ENCODE peak calls at places on chromosome 1, in five cellular contexts. E is DND-41, C is GM13977, J is uterus, D is GM23248. Y is an unnamed sample.

GRCh38 chr1:88685239-88685604 is 1.1 kb downstream of the PKN2 start:
- DNase-seq in E (no peak), C (no peak), J (no peak), D (peak; percentile 36), Y (no peak)

GRCh38 chr1:51729824-51730284 is 113.0 kb downstream of the OSBPL9 start:
- DNase-seq in E (no peak), C (no peak), J (no peak), D (peak; percentile 39), Y (no peak)

GRCh38 chr1:110207831-110208230 is 2.3 kb upstream of the KCNC4 start:
- DNase-seq in E (peak; percentile 85), C (peak; percentile 86), J (peak; percentile 59), D (peak; percentile 71), Y (peak; percentile 34)

GRCh38 chr1:32247983-32248889 is 1.2 kb downstream of the FAM167B start:
- DNase-seq in E (peak; percentile 86), C (peak; percentile 86), J (peak; percentile 84), D (peak; percentile 80), Y (no peak)

GRCh38 chr1:230121950-230122349 is 54.9 kb downstream of the GALNT2 start:
- DNase-seq in E (no peak), C (no peak), J (no peak), D (no peak), Y (no peak)

GRCh38 chr1:160127865-160128523 is 12.4 kb downstream of the ATP1A2 start:
- DNase-seq in E (no peak), C (no peak), J (no peak), D (peak; percentile 86), Y (no peak)

GRCh38 chr1:161962094-161962887 is 61.4 kb downstream of the OLFML2B start:
- DNase-seq in E (no peak), C (peak; percentile 72), J (no peak), D (peak; percentile 89), Y (no peak)

GRCh38 chr1:238060046-238060445 is 169.3 kb upstream of the ZP4 start:
- DNase-seq in E (peak; percentile 42), C (peak; percentile 16), J (no peak), D (no peak), Y (no peak)

GRCh38 chr1:154847891-154848290 is 22.2 kb downstream of the KCNN3 start:
- DNase-seq in E (no peak), C (no peak), J (peak; percentile 62), D (peak; percentile 18), Y (peak; percentile 79)

GRCh38 chr1:71986181-71986580 is 296.2 kb downstream of the NEGR1 start:
- DNase-seq in E (no peak), C (no peak), J (no peak), D (no peak), Y (no peak)

GRCh38 chr1:112520166-112520565 is 11.4 kb downstream of the WNT2B start:
- DNase-seq in E (no peak), C (no peak), J (no peak), D (no peak), Y (no peak)

GRCh38 chr1:203121186-203122015 is 6.1 kb upstream of the ADORA1 start:
- DNase-seq in E (no peak), C (no peak), J (no peak), D (no peak), Y (no peak)

GRCh38 chr1:66330711-66331110 is 203.2 kb upstream of the SGIP1 start:
- DNase-seq in E (no peak), C (no peak), J (no peak), D (peak; percentile 25), Y (no peak)

GRCh38 chr1:154582885-154583284 is 15.3 kb downstream of the CHRNB2 start:
- DNase-seq in E (no peak), C (no peak), J (no peak), D (no peak), Y (no peak)

GRCh38 chr1:203215573-203215972 is 13.9 kb downstream of the CHIT1 start:
- DNase-seq in E (peak; percentile 60), C (no peak), J (no peak), D (no peak), Y (no peak)

GRCh38 chr1:57017717-57018116 is 51.9 kb upstream of the C8B start:
- DNase-seq in E (peak; percentile 7), C (peak; percentile 17), J (no peak), D (peak; percentile 8), Y (no peak)

GRCh38 chr1:80064524-80064923 is 1058.0 kb upstream of the ADGRL4 start:
- DNase-seq in E (no peak), C (no peak), J (no peak), D (peak; percentile 9), Y (no peak)

GRCh38 chr1:10536133-10536768 is 61.5 kb downstream of the PEX14 start:
- DNase-seq in E (no peak), C (no peak), J (no peak), D (no peak), Y (no peak)